ENCODE peak calls at places on chromosomes 6 and 20, in six cellular contexts. U, J, D, Q, Y and C are unnamed samples.

GRCh38 chr6:161076211-161076677 is 84.7 kb downstream of the MAP3K4 start:
- DNase-seq in U (no peak), J (no peak), D (no peak), Q (peak), Y (peak), C (no peak)

GRCh38 chr6:124970243-124970642 is 8.0 kb downstream of the RNF217 start:
- DNase-seq in U (no peak), J (peak), D (peak), Q (no peak), Y (no peak), C (no peak)

GRCh38 chr6:40322336-40322735 is 264.8 kb downstream of the LRFN2 start:
- DNase-seq in U (no peak), J (no peak), D (no peak), Q (no peak), Y (no peak), C (no peak)

GRCh38 chr6:46042355-46042999 is 26.8 kb upstream of the CLIC5 start:
- DNase-seq in U (peak), J (peak), D (peak), Q (no peak), Y (no peak), C (peak)

GRCh38 chr20:41308726-41309413 is 8.7 kb downstream of the ZHX3 start:
- DNase-seq in U (no peak), J (peak), D (no peak), Q (no peak), Y (no peak), C (no peak)

GRCh38 chr6:148854086-148854485 is 107.3 kb downstream of the UST start:
- DNase-seq in U (no peak), J (no peak), D (no peak), Q (no peak), Y (no peak), C (peak)

GRCh38 chr20:17683218-17684076 is 1.4 kb upstream of the RRBP1 start:
- DNase-seq in U (no peak), J (no peak), D (no peak), Q (no peak), Y (no peak), C (no peak)

GRCh38 chr20:19758888-19759331 is 852 bp downstream of the RIN2 start:
- DNase-seq in U (no peak), J (peak), D (peak), Q (no peak), Y (no peak), C (no peak)

GRCh38 chr6:128570439-128571063 is 50.2 kb upstream of the PTPRK start:
- DNase-seq in U (no peak), J (peak), D (peak), Q (no peak), Y (no peak), C (no peak)

GRCh38 chr20:24502184-24502583 is 32.8 kb downstream of the SYNDIG1 start:
- DNase-seq in U (no peak), J (peak), D (peak), Q (no peak), Y (no peak), C (no peak)

GRCh38 chr20:48326868-48327267 is 500.9 kb downstream of the PREX1 start:
- DNase-seq in U (no peak), J (no peak), D (no peak), Q (no peak), Y (no peak), C (no peak)

GRCh38 chr6:5787054-5787720 is 219.5 kb downstream of the NRN1 start:
- DNase-seq in U (no peak), J (no peak), D (no peak), Q (no peak), Y (peak), C (peak)